ENCODE peak calls at places on chromosomes 4 and X, in five cellular contexts. C, E, A, K and W are unnamed samples. For H3K4me1, the result is how much of the 10 kb centered on the place peaks cover.

GRCh38 chr4:125314676-125315570 is at the start of gene FAT4:
- DNase-seq in C (peak), E (peak), A (peak), K (peak), W (peak)

GRCh38 chrX:136781180-136781797 is 557 bp upstream of the ARHGEF6 start:
- DNase-seq in C (no peak), E (no peak), A (no peak), K (no peak), W (no peak)

GRCh38 chr4:9976781-9977180 is 44.5 kb downstream of the SLC2A9 start:
- DNase-seq in C (no peak), E (no peak), A (no peak), K (no peak), W (peak)

GRCh38 chrX:119753639-119754257 is 4.6 kb upstream of the SOWAHD start:
- DNase-seq in C (no peak), E (no peak), A (no peak), K (no peak), W (no peak)

GRCh38 chr4:164109517-164109916 is 615.0 kb downstream of the TMA16 start:
- DNase-seq in C (no peak), E (no peak), A (no peak), K (no peak), W (no peak)

GRCh38 chr4:98996056-98996941 is 778 bp downstream of the METAP1 start:
- DNase-seq in C (no peak), E (no peak), A (no peak), K (peak), W (no peak)

GRCh38 chr4:141914746-141915145 is 278.4 kb downstream of the IL15 start:
- DNase-seq in C (no peak), E (no peak), A (no peak), K (no peak), W (no peak)

GRCh38 chrX:23803931-23804381 is 21.0 kb downstream of the SAT1 start:
- DNase-seq in C (peak), E (peak), A (no peak), K (no peak), W (no peak)

GRCh38 chrX:69424910-69425309 is 79.2 kb upstream of the NALF2 start:
- DNase-seq in C (no peak), E (no peak), A (no peak), K (no peak), W (no peak)

GRCh38 chrX:69429339-69430014 is 74.6 kb upstream of the NALF2 start:
- DNase-seq in C (no peak), E (no peak), A (no peak), K (no peak), W (no peak)

GRCh38 chrX:69428216-69428615 is 75.9 kb upstream of the NALF2 start:
- DNase-seq in C (no peak), E (no peak), A (no peak), K (no peak), W (no peak)

DNA sequence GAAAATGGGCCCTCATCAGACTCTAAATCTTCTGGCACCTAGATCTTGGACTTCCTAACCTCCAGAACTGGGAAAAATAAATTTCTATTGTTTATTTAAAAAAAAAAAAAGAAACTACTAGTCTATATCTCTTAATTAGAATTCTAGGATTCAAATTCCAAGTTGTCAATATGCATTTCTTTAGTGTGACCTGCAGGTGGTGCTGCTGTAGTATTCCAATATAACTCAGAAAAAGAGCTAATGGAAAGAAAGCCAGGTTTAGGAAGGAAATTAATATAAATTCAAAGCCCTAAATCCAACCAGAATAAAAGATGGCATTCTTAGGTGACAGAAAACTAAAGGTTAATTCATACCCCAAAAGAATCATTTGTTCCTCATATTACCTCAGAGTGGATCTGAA is 80.0 kb upstream of the NALF2 start:
- DNase-seq in C (no peak), E (no peak), A (no peak), K (no peak), W (no peak)
- TF ChIP-seq CTCF in C (no peak), E (no peak), A (no peak), K (no peak), W (no peak)

GRCh38 chrX:84187501-84188319 is at the start of gene RPS6KA6:
- DNase-seq in C (peak), E (no peak), A (no peak), K (peak), W (no peak)
- TF ChIP-seq POLR2A in C (no peak), E (no peak), A (no peak), K (no peak), W (no peak)

GRCh38 chr4:36665985-36666384 is 384.6 kb downstream of the DTHD1 start:
- DNase-seq in C (no peak), E (no peak), A (no peak), K (no peak), W (no peak)
- H3K4me1 ChIP-seq in C (under half), E (under half), A (under half), K (under half), W (under half)

DNA sequence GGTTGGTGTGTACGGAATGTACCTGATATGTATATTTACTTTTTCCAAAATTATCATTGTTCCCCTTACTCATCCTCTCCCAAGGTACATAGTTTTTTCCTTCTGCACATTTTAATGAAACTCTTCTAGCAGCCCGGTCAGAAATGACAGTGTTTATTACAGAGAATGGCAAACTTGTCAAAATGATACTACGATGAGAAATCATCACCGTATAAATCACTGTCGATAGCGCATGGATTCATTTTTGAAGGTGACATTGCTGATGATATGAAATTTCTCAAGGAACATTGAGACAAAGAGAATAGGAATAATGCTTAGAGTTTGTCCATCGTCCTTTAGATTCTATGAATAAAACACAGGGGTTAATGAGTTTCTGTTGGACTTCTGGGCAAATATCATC is 30.6 kb downstream of the FAM114A1 start:
- DNase-seq in C (no peak), E (no peak), A (no peak), K (no peak), W (no peak)
- TF ChIP-seq CTCF in C (no peak), E (no peak), A (no peak), K (no peak), W (no peak)

GRCh38 chrX:71366674-71367256 is 608 bp downstream of the TAF1 start:
- DNase-seq in C (no peak), E (no peak), A (no peak), K (peak), W (no peak)
- TF ChIP-seq POLR2A in C (no peak), E (no peak), A (no peak), K (no peak), W (no peak)

GRCh38 chrX:46573896-46574336 is 351 bp downstream of the CHST7 start:
- DNase-seq in C (peak), E (peak), A (peak), K (peak), W (no peak)

GRCh38 chrX:46575991-46576392 is 2.4 kb downstream of the CHST7 start:
- DNase-seq in C (no peak), E (no peak), A (no peak), K (peak), W (no peak)

GRCh38 chrX:46574337-46574940 is 874 bp downstream of the CHST7 start:
- DNase-seq in C (no peak), E (no peak), A (no peak), K (no peak), W (no peak)

GRCh38 chrX:46575586-46575985 is 2.0 kb downstream of the CHST7 start:
- DNase-seq in C (no peak), E (no peak), A (no peak), K (no peak), W (no peak)

DNA sequence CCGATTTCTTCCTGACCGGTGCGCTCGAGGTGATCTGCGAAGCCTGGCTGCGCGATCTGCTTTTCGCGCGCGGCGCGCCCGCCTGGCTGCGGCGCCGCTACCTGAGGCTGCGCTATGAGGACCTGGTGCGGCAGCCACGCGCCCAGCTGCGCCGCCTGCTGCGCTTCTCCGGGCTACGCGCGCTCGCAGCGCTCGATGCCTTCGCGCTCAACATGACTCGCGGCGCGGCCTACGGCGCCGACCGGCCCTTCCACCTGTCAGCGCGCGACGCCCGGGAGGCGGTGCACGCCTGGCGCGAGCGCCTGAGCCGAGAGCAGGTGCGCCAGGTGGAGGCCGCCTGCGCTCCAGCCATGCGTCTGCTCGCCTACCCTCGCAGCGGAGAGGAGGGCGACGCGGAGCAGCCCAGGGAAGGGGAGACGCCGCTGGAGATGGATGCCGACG is 1.4 kb downstream of the CHST7 start:
- DNase-seq in C (peak), E (peak), A (no peak), K (no peak), W (no peak)
- H3K4me1 ChIP-seq in C (under half), E (under half), A (under half), K (under half), W (under half)

DNA sequence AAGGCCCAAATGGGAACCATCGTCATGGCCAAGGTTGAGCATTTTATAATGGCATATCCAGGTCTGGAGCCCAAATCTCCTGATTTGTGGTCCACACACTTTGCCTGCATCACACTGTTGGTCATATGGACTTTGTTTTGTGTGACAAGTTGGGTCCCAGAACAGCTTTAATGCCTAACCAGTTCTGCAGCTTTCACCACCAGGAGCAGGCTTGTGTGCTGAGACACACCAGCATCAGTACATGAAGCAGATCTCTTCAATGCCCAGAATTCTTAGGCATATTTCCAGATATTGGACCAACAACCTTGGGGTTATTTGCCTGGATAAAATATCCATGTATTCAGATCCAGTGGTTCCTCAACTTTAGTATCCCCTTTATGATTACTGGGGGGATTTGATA is 371.3 kb downstream of the FBXW7 start:
- DNase-seq in C (no peak), E (no peak), A (no peak), K (no peak), W (no peak)
- TF ChIP-seq CTCF in C (no peak), E (no peak), A (no peak), K (no peak), W (no peak)

GRCh38 chrX:49199906-49200771 is at the start of gene SYP:
- DNase-seq in C (peak), E (peak), A (peak), K (peak), W (peak)
- TF ChIP-seq POLR2A in C (no peak), E (no peak), A (peak), K (no peak), W (peak)

DNA sequence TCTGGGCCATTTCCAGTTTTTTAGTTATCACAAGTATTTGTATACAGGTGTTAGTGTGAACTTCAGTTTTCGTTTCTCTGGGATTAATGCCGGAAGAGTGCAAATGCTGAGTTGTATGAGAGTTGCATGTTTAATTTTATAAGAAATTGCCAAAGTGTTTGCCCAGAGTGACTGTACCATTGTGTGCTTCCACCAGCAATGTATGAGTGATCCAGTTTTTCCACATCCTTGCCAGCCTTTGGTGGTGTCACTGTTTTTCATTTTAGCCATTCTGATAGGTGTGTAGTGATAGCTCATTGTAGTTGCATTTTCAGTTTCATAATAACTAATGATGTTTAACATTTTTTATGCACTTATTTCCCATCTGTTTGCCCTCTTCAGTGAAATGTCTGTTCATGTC is 18.4 kb downstream of the PLS3 start:
- DNase-seq in C (no peak), E (no peak), A (no peak), K (no peak), W (no peak)
- H3K4me1 ChIP-seq in C (under half), E (under half), A (under half), K (under half), W (under half)

DNA sequence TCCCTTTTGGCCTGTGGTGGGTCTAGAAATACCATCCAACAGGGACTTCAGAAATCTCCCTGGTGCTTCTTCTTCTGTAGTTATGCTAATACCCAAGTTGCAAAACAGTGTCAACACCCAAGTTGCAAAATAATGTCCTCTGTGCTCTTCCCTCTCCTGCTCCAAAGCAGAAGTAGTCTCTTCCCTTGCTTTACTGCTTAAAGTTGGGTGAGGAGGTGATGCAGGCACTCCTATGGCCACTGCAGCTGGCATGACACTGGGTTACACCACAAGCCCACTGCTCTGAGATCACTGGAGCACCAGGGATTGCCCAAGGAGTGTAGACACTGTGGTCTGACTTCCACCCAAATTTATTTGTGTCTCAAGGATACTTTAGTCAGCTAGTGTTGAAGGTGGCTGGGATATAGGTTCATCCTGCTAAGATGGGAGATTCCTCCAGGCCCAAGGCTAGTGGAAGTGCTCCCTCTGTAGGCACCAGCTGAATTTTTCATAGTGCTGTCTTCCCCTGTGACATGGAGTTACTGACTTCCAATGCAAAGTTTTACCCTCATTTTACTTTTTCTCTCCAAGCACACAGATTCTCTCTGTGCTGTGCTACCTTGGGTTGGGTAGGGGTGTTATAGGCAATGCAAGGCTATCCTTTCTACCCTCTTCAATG is 196.2 kb upstream of the TENT5D start:
- DNase-seq in C (no peak), E (no peak), A (no peak), K (no peak), W (no peak)
- TF ChIP-seq CTCF in C (no peak), E (no peak), A (no peak), K (no peak), W (no peak)